ENCODE peak calls at places on chromosomes 13 and 19, in six cellular contexts. One of them, this sample, is unnamed.

GRCh38 chr13:59112375-59112774 is 1051.4 kb downstream of the DIAPH3 start:
- DNase-seq in neuronal stem cell: no peak
- DNase-seq in H1: no peak
- DNase-seq in H9: no peak
- DNase-seq in IMR-90: peak
- DNase-seq in mesenchymal stem cell: peak
- DNase-seq in this sample: no peak

GRCh38 chr19:53808710-53809125 is 15.4 kb downstream of the NLRP12 start:
- DNase-seq in neuronal stem cell: no peak
- DNase-seq in H1: no peak
- DNase-seq in H9: peak
- DNase-seq in IMR-90: peak
- DNase-seq in mesenchymal stem cell: peak
- DNase-seq in this sample: peak

GRCh38 chr19:29682236-29682895 is 17.1 kb downstream of the PLEKHF1 start:
- DNase-seq in neuronal stem cell: no peak
- DNase-seq in H1: no peak
- DNase-seq in H9: no peak
- DNase-seq in IMR-90: no peak
- DNase-seq in mesenchymal stem cell: no peak
- DNase-seq in this sample: no peak

GRCh38 chr13:42777476-42777875 is 3.9 kb upstream of the FAM216B start:
- DNase-seq in neuronal stem cell: no peak
- DNase-seq in H1: no peak
- DNase-seq in H9: no peak
- DNase-seq in IMR-90: peak
- DNase-seq in mesenchymal stem cell: no peak
- DNase-seq in this sample: no peak

GRCh38 chr19:38665950-38666661 is 18.7 kb downstream of the ACTN4 start:
- DNase-seq in neuronal stem cell: peak
- DNase-seq in H1: peak
- DNase-seq in H9: peak
- DNase-seq in IMR-90: peak
- DNase-seq in mesenchymal stem cell: peak
- DNase-seq in this sample: peak

GRCh38 chr19:16018106-16018755 is 58.1 kb upstream of the TPM4 start:
- DNase-seq in neuronal stem cell: no peak
- DNase-seq in H1: no peak
- DNase-seq in H9: no peak
- DNase-seq in IMR-90: no peak
- DNase-seq in mesenchymal stem cell: no peak
- DNase-seq in this sample: no peak

GRCh38 chr13:102035969-102036368 is 365.9 kb downstream of the FGF14 start:
- DNase-seq in neuronal stem cell: no peak
- DNase-seq in H1: no peak
- DNase-seq in H9: no peak
- DNase-seq in IMR-90: no peak
- DNase-seq in mesenchymal stem cell: no peak
- DNase-seq in this sample: no peak

GRCh38 chr13:20401958-20402856 is 123.5 kb downstream of the CRYL1 start:
- DNase-seq in neuronal stem cell: no peak
- DNase-seq in H1: no peak
- DNase-seq in H9: no peak
- DNase-seq in IMR-90: peak
- DNase-seq in mesenchymal stem cell: peak
- DNase-seq in this sample: peak

GRCh38 chr13:99434258-99434788 is 66.9 kb upstream of the TM9SF2 start:
- DNase-seq in neuronal stem cell: no peak
- DNase-seq in H1: no peak
- DNase-seq in H9: peak
- DNase-seq in IMR-90: no peak
- DNase-seq in mesenchymal stem cell: peak
- DNase-seq in this sample: no peak

GRCh38 chr19:33259532-33259931 is 33.9 kb upstream of the SLC7A10 start:
- DNase-seq in neuronal stem cell: no peak
- DNase-seq in H1: no peak
- DNase-seq in H9: no peak
- DNase-seq in IMR-90: no peak
- DNase-seq in mesenchymal stem cell: no peak
- DNase-seq in this sample: no peak

GRCh38 chr13:77084755-77085154 is 57.8 kb upstream of the FBXL3 start:
- DNase-seq in neuronal stem cell: no peak
- DNase-seq in H1: no peak
- DNase-seq in H9: no peak
- DNase-seq in IMR-90: no peak
- DNase-seq in mesenchymal stem cell: no peak
- DNase-seq in this sample: no peak

GRCh38 chr19:27676877-27677276 is 1536.1 kb downstream of the UQCRFS1 start:
- DNase-seq in neuronal stem cell: no peak
- DNase-seq in H1: no peak
- DNase-seq in H9: peak
- DNase-seq in IMR-90: no peak
- DNase-seq in mesenchymal stem cell: no peak
- DNase-seq in this sample: no peak

GRCh38 chr13:108527849-108528248 is 101.6 kb upstream of the MYO16 start:
- DNase-seq in neuronal stem cell: no peak
- DNase-seq in H1: no peak
- DNase-seq in H9: no peak
- DNase-seq in IMR-90: no peak
- DNase-seq in mesenchymal stem cell: no peak
- DNase-seq in this sample: no peak

GRCh38 chr13:85729296-85729695 is 69.9 kb downstream of the SLITRK6 start:
- DNase-seq in neuronal stem cell: no peak
- DNase-seq in H1: no peak
- DNase-seq in H9: no peak
- DNase-seq in IMR-90: peak
- DNase-seq in mesenchymal stem cell: peak
- DNase-seq in this sample: peak

GRCh38 chr19:3520166-3521103 is 14.3 kb downstream of the FZR1 start:
- DNase-seq in neuronal stem cell: no peak
- DNase-seq in H1: no peak
- DNase-seq in H9: peak
- DNase-seq in IMR-90: no peak
- DNase-seq in mesenchymal stem cell: no peak
- DNase-seq in this sample: peak

GRCh38 chr19:36115453-36116343 is at the start of gene TBCB:
- DNase-seq in neuronal stem cell: no peak
- DNase-seq in H1: no peak
- DNase-seq in H9: no peak
- DNase-seq in IMR-90: peak
- DNase-seq in mesenchymal stem cell: peak
- DNase-seq in this sample: no peak
- H4K91ac ChIP-seq in neuronal stem cell: peak
- H4K91ac ChIP-seq in H1: peak
- H4K91ac ChIP-seq in H9: no peak
- H4K91ac ChIP-seq in IMR-90: peak
- H4K91ac ChIP-seq in mesenchymal stem cell: peak
- H4K91ac ChIP-seq in this sample: peak

DNA sequence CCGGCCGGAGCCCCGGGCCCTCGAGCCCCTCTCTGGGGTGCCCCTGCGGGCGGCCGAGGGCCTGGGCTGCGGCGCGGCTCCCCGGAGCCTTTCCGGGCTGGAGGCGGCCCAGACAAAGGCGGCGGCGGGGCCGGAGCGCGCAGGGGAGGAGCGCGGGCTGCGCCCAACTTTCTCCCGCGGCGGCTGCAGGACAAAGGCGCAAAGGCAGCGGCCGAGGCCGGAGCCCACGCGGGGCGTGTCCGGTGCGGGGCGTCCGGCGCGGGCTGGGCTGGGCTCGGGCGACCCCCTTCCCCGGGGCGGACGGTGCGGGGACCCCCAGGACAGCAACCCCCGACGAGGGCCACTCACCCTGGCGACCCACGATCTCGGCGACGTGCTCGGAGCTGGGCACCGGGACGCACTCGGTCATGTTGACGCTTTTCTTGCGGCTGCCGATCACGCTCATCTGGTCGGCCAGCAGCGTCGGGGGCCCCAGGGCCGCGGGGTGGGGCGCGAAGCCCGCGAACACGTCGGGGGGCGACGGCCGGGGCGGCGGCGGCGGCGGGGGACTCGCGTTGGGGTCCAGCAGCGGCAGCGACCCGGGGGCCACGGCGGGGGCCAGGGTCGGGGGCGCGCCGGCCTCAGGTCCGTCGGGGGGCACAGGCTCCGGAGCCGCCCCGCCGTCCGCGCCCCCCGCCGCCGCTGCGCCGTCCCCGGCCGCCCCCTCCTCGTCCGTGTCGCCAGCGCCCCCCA is 843 bp downstream of the MEX3D start:
- DNase-seq in neuronal stem cell: no peak
- DNase-seq in H1: no peak
- DNase-seq in H9: no peak
- DNase-seq in IMR-90: no peak
- DNase-seq in mesenchymal stem cell: peak
- DNase-seq in this sample: peak
- H4K8ac ChIP-seq in neuronal stem cell: no peak
- H4K8ac ChIP-seq in H1: peak
- H4K8ac ChIP-seq in H9: no peak
- H4K8ac ChIP-seq in IMR-90: peak
- H4K8ac ChIP-seq in mesenchymal stem cell: peak
- H4K8ac ChIP-seq in this sample: peak

GRCh38 chr19:13154911-13155471 is 4.8 kb downstream of the IER2 start:
- DNase-seq in neuronal stem cell: peak
- DNase-seq in H1: no peak
- DNase-seq in H9: peak
- DNase-seq in IMR-90: peak
- DNase-seq in mesenchymal stem cell: peak
- DNase-seq in this sample: peak

GRCh38 chr19:13153627-13154240 is 3.5 kb downstream of the IER2 start:
- DNase-seq in neuronal stem cell: peak
- DNase-seq in H1: no peak
- DNase-seq in H9: no peak
- DNase-seq in IMR-90: no peak
- DNase-seq in mesenchymal stem cell: no peak
- DNase-seq in this sample: no peak

GRCh38 chr19:13152854-13153626 is 2.8 kb downstream of the IER2 start:
- DNase-seq in neuronal stem cell: peak
- DNase-seq in H1: no peak
- DNase-seq in H9: peak
- DNase-seq in IMR-90: peak
- DNase-seq in mesenchymal stem cell: peak
- DNase-seq in this sample: peak

GRCh38 chr19:13155472-13156284 is 5.5 kb downstream of the IER2 start:
- DNase-seq in neuronal stem cell: peak
- DNase-seq in H1: no peak
- DNase-seq in H9: peak
- DNase-seq in IMR-90: peak
- DNase-seq in mesenchymal stem cell: peak
- DNase-seq in this sample: peak

DNA sequence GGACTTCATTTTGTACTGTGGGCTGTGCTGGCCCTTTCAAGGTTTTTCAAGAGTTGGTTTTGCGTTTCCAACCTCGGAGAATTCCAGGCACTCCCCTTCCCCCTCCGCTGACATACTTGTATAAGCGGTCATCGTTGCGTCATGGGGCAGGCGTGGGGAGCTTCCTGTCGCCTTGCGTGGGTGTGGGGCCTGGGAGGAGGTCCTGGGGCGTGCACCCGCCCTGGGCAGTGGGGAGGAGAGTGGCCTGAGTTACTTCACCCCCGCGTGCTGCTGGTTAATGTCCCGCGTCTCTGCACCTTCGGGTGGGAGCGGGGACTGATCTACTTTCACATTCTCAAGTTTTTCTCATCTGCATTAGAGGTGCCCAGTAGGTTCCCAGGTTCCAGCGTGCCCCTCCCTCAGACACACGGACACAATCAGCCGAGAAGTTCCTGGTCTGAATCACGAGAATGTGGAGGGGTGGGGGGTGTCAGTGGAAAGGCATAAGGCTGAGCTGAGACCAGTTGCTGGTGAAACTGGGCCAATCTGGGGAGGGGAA is 4.1 kb downstream of the IER2 start:
- DNase-seq in neuronal stem cell: peak
- DNase-seq in H1: no peak
- DNase-seq in H9: peak
- DNase-seq in IMR-90: peak
- DNase-seq in mesenchymal stem cell: peak
- DNase-seq in this sample: peak
- H3K4ac ChIP-seq in neuronal stem cell: no peak
- H3K4ac ChIP-seq in H1: peak
- H3K4ac ChIP-seq in H9: no peak
- H3K4ac ChIP-seq in IMR-90: peak
- H3K4ac ChIP-seq in mesenchymal stem cell: peak
- H3K4ac ChIP-seq in this sample: peak

DNA sequence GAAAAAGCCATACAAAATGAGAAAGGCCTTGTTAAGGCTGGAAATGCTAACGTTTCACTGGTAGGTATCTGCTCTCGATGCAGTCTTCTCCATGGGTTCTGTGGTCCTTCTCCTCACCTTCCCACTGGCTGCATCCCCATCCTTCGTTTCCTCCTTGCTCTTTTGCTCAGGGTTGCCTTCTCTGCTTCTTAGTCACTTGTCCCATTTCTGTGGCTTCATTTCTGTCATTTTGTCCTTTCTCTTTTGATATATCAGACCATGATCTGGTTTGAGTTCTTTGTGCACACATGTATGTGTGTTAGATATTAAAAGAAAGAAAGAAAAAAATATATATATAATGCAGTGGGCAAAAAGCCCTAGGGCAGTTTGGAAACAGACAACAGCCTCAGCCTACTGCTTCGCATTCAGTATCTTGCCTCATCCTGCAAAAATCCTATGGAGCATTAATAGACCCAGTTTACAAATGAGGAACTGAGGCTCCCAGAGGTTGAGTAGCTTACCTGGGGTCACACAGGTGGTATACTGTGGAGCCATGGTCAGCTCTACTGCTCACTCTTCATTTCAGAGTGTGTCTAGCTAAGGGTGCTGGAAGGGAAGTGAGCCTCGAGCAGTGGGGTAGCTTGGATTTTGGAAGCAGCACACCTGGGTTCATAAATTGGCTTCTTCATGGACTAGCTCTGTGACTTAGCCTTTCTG is 57.6 kb upstream of the MEDAG start:
- DNase-seq in neuronal stem cell: no peak
- DNase-seq in H1: no peak
- DNase-seq in H9: no peak
- DNase-seq in IMR-90: no peak
- DNase-seq in mesenchymal stem cell: no peak
- DNase-seq in this sample: no peak
- H4K91ac ChIP-seq in neuronal stem cell: no peak
- H4K91ac ChIP-seq in H1: no peak
- H4K91ac ChIP-seq in H9: no peak
- H4K91ac ChIP-seq in IMR-90: peak
- H4K91ac ChIP-seq in mesenchymal stem cell: peak
- H4K91ac ChIP-seq in this sample: no peak

This sample was measured in trophoblast cell.